ENCODE peak calls at places on chromosomes 6 and 20, in four cellular contexts. F, C, M and D are unnamed samples.

GRCh38 chr6:41537359-41537758 is 8.8 kb upstream of the FOXP4 start:
- DNase-seq in M (no peak), F (no peak), C (no peak), D (no peak)

GRCh38 chr20:63572788-63573738 is 976 bp downstream of the HELZ2 start:
- DNase-seq in C (no peak), M (no peak), F (no peak), D (no peak)

GRCh38 chr6:3294921-3295871 is 36.4 kb downstream of the PSMG4 start:
- DNase-seq in M (no peak), C (no peak), F (peak), D (no peak)

GRCh38 chr20:47272893-47273590 is 83.5 kb downstream of the ZMYND8 start:
- DNase-seq in M (peak), F (no peak), C (peak), D (peak)

GRCh38 chr6:168134399-168135201 is 55.6 kb upstream of the FRMD1 start:
- DNase-seq in M (no peak), C (no peak), F (no peak), D (no peak)

GRCh38 chr6:164097557-164098398 is 683.3 kb downstream of the QKI start:
- DNase-seq in C (no peak), M (peak), F (peak), D (peak)

GRCh38 chr20:32179934-32180333 is 27.6 kb downstream of the PLAGL2 start:
- DNase-seq in C (no peak), F (no peak), M (no peak), D (no peak)

GRCh38 chr6:11727995-11728961 is 50.3 kb downstream of the ADTRP start:
- DNase-seq in C (peak), M (no peak), F (no peak), D (no peak)

GRCh38 chr6:151649835-151650234 is 156.0 kb downstream of the CCDC170 start:
- DNase-seq in F (no peak), M (no peak), C (no peak), D (no peak)

GRCh38 chr6:36121752-36122494 is 8.4 kb upstream of the MAPK13 start:
- DNase-seq in C (no peak), M (no peak), F (no peak), D (no peak)

GRCh38 chr6:149864578-149865535 is 698 bp upstream of the LRP11 start:
- DNase-seq in M (peak), C (no peak), F (no peak), D (peak)

GRCh38 chr20:57223648-57224489 is 42.6 kb downstream of the BMP7 start:
- DNase-seq in C (no peak), F (peak), M (peak), D (no peak)

GRCh38 chr20:35680464-35681183 is 15.9 kb upstream of the CPNE1 start:
- DNase-seq in C (no peak), M (no peak), F (no peak), D (no peak)

GRCh38 chr6:145009691-145010090 is 724.6 kb downstream of the UTRN start:
- DNase-seq in M (no peak), F (no peak), C (no peak), D (no peak)

GRCh38 chr20:32287231-32287638 is 9.8 kb downstream of the KIF3B start:
- DNase-seq in M (no peak), F (no peak), C (no peak), D (no peak)

GRCh38 chr6:125906158-125906998 is 50.2 kb upstream of the HINT3 start:
- DNase-seq in F (no peak), M (peak), C (peak), D (peak)

GRCh38 chr6:80959034-80959433 is 793.4 kb downstream of the TENT5A start:
- DNase-seq in C (no peak), F (no peak), M (no peak), D (no peak)

GRCh38 chr20:39800111-39800510 is 838.0 kb downstream of the DHX35 start:
- DNase-seq in C (no peak), M (peak), F (no peak), D (peak)

GRCh38 chr20:8155848-8156602 is 24.0 kb downstream of the PLCB1 start:
- DNase-seq in M (no peak), F (peak), C (no peak), D (peak)

GRCh38 chr6:136582702-136583471 is 32.7 kb upstream of the MAP7 start:
- DNase-seq in F (no peak), M (peak), C (no peak), D (peak)

GRCh38 chr6:145151624-145152023 is 583.7 kb downstream of the EPM2A start:
- DNase-seq in F (no peak), M (peak), C (no peak), D (no peak)

GRCh38 chr6:157682856-157683481 is 140.1 kb upstream of the SNX9 start:
- DNase-seq in C (no peak), M (peak), F (no peak), D (peak)

GRCh38 chr20:63497946-63498935 is 642 bp downstream of the EEF1A2 start:
- DNase-seq in F (peak), C (no peak), M (peak), D (peak)

GRCh38 chr6:130969807-130970491 is 93.1 kb downstream of the EPB41L2 start:
- DNase-seq in F (peak), M (no peak), C (no peak), D (no peak)

GRCh38 chr20:45341939-45342862 is 6.0 kb downstream of the SDC4 start:
- DNase-seq in M (peak), C (no peak), F (peak), D (no peak)

GRCh38 chr20:56987992-56988391 is 278.4 kb downstream of the BMP7 start:
- DNase-seq in M (no peak), C (no peak), F (no peak), D (no peak)

GRCh38 chr6:81023007-81023582 is 729.4 kb downstream of the TENT5A start:
- DNase-seq in C (no peak), M (peak), F (no peak), D (no peak)

GRCh38 chr6:113591896-113592827 is 265.0 kb upstream of the MARCKS start:
- DNase-seq in M (peak), C (no peak), F (no peak), D (peak)

GRCh38 chr6:50187212-50188055 is 137.7 kb upstream of the DEFB112 start:
- DNase-seq in F (no peak), M (no peak), C (no peak), D (no peak)

GRCh38 chr6:33841070-33841469 is 37.3 kb upstream of the MLN start:
- DNase-seq in F (no peak), M (no peak), C (no peak), D (no peak)

GRCh38 chr6:147950623-147950987 is 392.0 kb upstream of the SASH1 start:
- DNase-seq in F (peak), C (no peak), M (peak), D (peak)

GRCh38 chr6:127547215-127547614 is 28.1 kb upstream of the MTCL3 start:
- DNase-seq in M (no peak), F (no peak), C (peak), D (peak)

GRCh38 chr6:137573739-137574138 is 79.5 kb upstream of the OLIG3 start:
- DNase-seq in F (no peak), M (no peak), C (no peak), D (no peak)

GRCh38 chr20:62238569-62239277 is 402 bp downstream of the OSBPL2 start:
- DNase-seq in F (no peak), M (peak), C (no peak), D (peak)

GRCh38 chr20:9590189-9590588 is 75.8 kb downstream of the LAMP5 start:
- DNase-seq in C (no peak), M (peak), F (no peak), D (peak)

DNA sequence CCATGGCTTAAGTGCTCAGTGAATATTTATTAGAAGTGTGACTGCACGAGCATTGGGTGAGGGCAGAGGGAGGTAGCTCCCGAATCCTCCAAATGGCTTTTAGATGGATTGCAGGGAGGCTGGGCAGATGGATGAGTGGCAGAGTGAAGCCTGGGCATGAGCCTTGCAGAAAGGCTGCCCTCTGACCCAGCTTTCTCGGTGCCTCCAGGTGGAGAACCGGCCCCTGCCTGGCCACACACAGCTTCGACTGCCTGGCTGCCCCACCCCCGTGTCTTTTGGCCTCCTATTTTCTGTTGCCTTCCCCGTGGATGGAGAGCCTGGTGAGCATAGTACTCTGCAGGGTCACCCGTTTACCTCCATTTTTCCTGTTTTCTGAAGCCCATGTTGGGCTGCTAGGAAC is 3.4 kb downstream of the VARS2 start:
- DNase-seq in F (no peak), M (no peak), C (no peak), D (no peak)
- TF ChIP-seq CTCF in F (no peak), M (no peak), C (no peak), D (no peak)

GRCh38 chr20:37894454-37894853 is 8.5 kb upstream of the VSTM2L start:
- DNase-seq in M (no peak), C (no peak), F (no peak), D (no peak)

GRCh38 chr20:37898301-37899104 is 4.4 kb upstream of the VSTM2L start:
- DNase-seq in M (no peak), F (no peak), C (no peak), D (peak)

GRCh38 chr20:37893566-37894241 is 9.2 kb upstream of the VSTM2L start:
- DNase-seq in F (no peak), C (no peak), M (no peak), D (no peak)

GRCh38 chr20:37899105-37900045 is 3.6 kb upstream of the VSTM2L start:
- DNase-seq in F (no peak), C (no peak), M (no peak), D (peak)

DNA sequence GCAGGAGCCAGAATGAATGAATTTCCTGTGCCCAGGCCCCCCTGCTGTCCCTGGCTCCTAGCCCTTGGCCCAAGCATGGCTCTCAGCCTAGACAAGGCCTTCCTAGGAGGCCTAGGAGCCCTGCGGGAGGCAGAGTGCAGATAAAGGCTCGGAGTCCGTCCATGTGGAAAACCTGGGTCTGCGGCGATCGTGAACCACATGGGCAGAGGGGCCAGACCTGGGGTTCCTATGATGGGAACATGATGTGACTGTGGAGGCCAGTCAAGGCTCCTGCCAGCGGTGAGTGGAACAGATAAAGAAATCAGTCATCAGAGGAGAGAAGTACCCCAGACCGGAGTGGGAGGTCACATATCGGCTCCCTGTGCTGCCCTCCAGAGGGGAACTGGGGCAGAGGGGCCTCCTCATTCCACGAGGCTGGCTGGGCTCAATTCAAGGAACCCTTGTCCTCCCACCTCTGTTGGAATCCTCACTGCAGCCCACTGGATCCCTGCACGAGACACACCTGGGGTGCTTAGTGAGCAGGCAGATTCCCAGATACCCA is 5.8 kb upstream of the VSTM2L start:
- DNase-seq in F (no peak), C (no peak), M (no peak), D (no peak)
- TF ChIP-seq CTCF in F (no peak), C (no peak), M (no peak), D (no peak)

GRCh38 chr6:112330071-112330876 is 16.9 kb upstream of the RFPL4B start:
- DNase-seq in M (peak), C (no peak), F (no peak), D (peak)
- TF ChIP-seq CTCF in M (no peak), C (no peak), F (no peak), D (no peak)

GRCh38 chr20:25000268-25000801 is 7.8 kb upstream of the APMAP start:
- DNase-seq in F (peak), C (no peak), M (peak), D (peak)
- TF ChIP-seq CTCF in F (peak), C (no peak), M (no peak), D (no peak)

GRCh38 chr20:13799040-13799439 is 14.2 kb downstream of the NDUFAF5 start:
- DNase-seq in M (no peak), F (no peak), C (no peak), D (no peak)
- TF ChIP-seq CTCF in M (no peak), F (no peak), C (no peak), D (no peak)

GRCh38 chr20:22604815-22605214 is 20.4 kb upstream of the FOXA2 start:
- DNase-seq in C (no peak), M (no peak), F (no peak), D (no peak)

GRCh38 chr20:22597303-22597702 is 12.9 kb upstream of the FOXA2 start:
- DNase-seq in M (no peak), C (no peak), F (no peak), D (no peak)

GRCh38 chr20:22601361-22602141 is 17.2 kb upstream of the FOXA2 start:
- DNase-seq in M (peak), C (no peak), F (no peak), D (peak)
- TF ChIP-seq CTCF in M (no peak), C (no peak), F (no peak), D (no peak)

GRCh38 chr6:77653817-77654216 is 978 bp downstream of the MEI4 start:
- DNase-seq in M (no peak), F (no peak), C (no peak), D (no peak)

GRCh38 chr6:77652739-77653138 is at the start of gene MEI4:
- DNase-seq in M (no peak), F (no peak), C (no peak), D (no peak)

DNA sequence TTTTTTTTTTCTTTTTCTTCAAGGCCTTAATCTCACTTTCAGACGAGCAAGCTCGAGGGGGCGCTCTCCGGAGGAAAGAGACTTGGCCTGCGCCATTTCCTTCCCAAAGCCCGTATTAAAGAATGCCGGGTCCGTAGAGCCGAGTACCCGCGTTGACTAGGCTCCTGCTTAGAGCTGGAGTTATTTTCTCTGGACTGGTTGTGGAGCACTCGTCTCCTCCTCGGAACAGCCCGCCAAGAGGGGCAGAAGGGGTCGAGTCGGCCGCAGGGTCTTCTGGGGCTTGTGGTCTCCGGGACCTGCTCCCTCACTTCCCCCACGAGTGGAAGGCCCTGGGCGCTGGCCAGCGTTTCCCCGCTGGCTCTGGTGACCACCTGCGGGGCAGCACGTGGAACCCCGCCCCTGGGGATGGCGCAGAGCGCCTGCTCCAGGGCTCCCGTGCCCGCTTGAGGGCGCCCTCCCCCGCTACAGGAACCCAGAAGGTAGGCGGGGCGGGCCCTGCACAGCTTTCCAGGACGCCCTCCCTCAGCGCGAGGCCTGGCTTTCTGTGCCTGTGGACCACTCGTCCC is 2.7 kb upstream of the MEI4 start:
- DNase-seq in C (peak), F (no peak), M (no peak), D (no peak)
- TF ChIP-seq CTCF in C (no peak), F (no peak), M (no peak), D (no peak)

DNA sequence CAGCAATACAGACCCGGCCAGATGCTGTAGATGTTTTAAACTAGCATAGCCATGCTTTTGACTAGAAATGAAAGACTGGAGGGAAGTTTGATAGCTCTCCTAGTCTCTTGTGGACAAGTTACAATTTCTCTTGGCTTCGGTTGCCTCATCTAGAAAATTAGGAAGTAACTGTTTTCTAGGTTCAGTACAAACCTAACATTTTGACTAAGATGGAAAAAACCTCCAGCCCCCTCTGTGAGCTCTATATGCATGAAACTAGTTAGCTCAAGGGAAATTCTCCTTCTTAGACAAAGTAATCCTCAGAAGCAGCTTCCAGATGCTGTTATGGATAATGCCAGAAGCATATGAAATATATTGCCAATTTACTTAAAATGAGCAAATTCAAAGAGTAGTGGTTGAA is 86.6 kb downstream of the RNF144B start:
- DNase-seq in F (no peak), C (no peak), M (no peak), D (no peak)
- TF ChIP-seq CTCF in F (no peak), C (no peak), M (no peak), D (no peak)